ENCODE peak calls at places on chromosomes 5 and 9, in nine cellular contexts. Q is IMR-90, I is H9, U is upper lobe of right lung, C is cardiac muscle cell, K is OCI-LY7, V is GM12878, A is psoas muscle, T is A673. Y is an unnamed sample.

GRCh38 chr5:35651002-35651756 is 33.5 kb downstream of the SPEF2 start:
- DNase-seq in Q (peak; percentile 57), I (peak; percentile 64), U (no peak), C (peak; percentile 39), K (peak; percentile 83), V (no peak), A (no peak), T (peak; percentile 64), Y (peak; percentile 38)

GRCh38 chr9:136591191-136591752 is 45.4 kb upstream of the NOTCH1 start:
- DNase-seq in Q (no peak), I (no peak), U (no peak), C (no peak), K (no peak), V (no peak), A (no peak), T (no peak), Y (no peak)

GRCh38 chr9:109767404-109767803 is 12.6 kb upstream of the PALM2AKAP2 start:
- DNase-seq in Q (no peak), I (peak; percentile 80), U (no peak), C (no peak), K (no peak), V (no peak), A (no peak), T (no peak), Y (no peak)

GRCh38 chr5:117337064-117337749 is 762.6 kb upstream of the SEMA6A start:
- DNase-seq in Q (no peak), I (no peak), U (no peak), C (no peak), K (no peak), V (no peak), A (no peak), T (no peak), Y (no peak)

GRCh38 chr5:72172832-72173231 is 65.6 kb downstream of the MAP1B start:
- DNase-seq in Q (no peak), I (no peak), U (no peak), C (no peak), K (no peak), V (no peak), A (no peak), T (no peak), Y (no peak)

GRCh38 chr9:120909904-120910303 is 16.7 kb downstream of the TRAF1 start:
- DNase-seq in Q (no peak), I (no peak), U (no peak), C (no peak), K (no peak), V (no peak), A (no peak), T (peak; percentile 43), Y (peak; percentile 45)

GRCh38 chr9:89874351-89875321 is 269.8 kb downstream of the GADD45G start:
- DNase-seq in Q (no peak), I (peak; percentile 21), U (peak; percentile 63), C (no peak), K (no peak), V (no peak), A (peak; percentile 70), T (no peak), Y (no peak)

GRCh38 chr5:118891252-118891651 is 97.1 kb downstream of the DTWD2 start:
- DNase-seq in Q (no peak), I (no peak), U (no peak), C (no peak), K (no peak), V (peak; percentile 4), A (no peak), T (peak; percentile 69), Y (no peak)

GRCh38 chr5:138757061-138757776 is 4.0 kb downstream of the CTNNA1 start:
- DNase-seq in Q (no peak), I (no peak), U (no peak), C (no peak), K (no peak), V (no peak), A (no peak), T (no peak), Y (no peak)

GRCh38 chr9:109349431-109349846 is 28.6 kb upstream of the EPB41L4B start:
- DNase-seq in Q (peak; percentile 89), I (no peak), U (no peak), C (no peak), K (no peak), V (no peak), A (no peak), T (no peak), Y (peak; percentile 57)

GRCh38 chr5:15566306-15566705 is 66.3 kb downstream of the FBXL7 start:
- DNase-seq in Q (no peak), I (no peak), U (no peak), C (no peak), K (no peak), V (no peak), A (no peak), T (no peak), Y (no peak)

GRCh38 chr9:125544988-125545651 is 161.9 kb downstream of the MAPKAP1 start:
- DNase-seq in Q (peak; percentile 89), I (no peak), U (no peak), C (no peak), K (no peak), V (no peak), A (no peak), T (no peak), Y (no peak)

GRCh38 chr9:136339173-136339957 is 12.0 kb downstream of the GPSM1 start:
- DNase-seq in Q (peak; percentile 53), I (peak; percentile 78), U (peak; percentile 90), C (peak; percentile 84), K (peak; percentile 73), V (no peak), A (peak; percentile 80), T (no peak), Y (peak; percentile 84)

GRCh38 chr5:143036146-143036927 is 266.2 kb downstream of the ARHGAP26 start:
- DNase-seq in Q (no peak), I (no peak), U (no peak), C (no peak), K (no peak), V (no peak), A (no peak), T (no peak), Y (no peak)

GRCh38 chr5:172588380-172588779 is 52.7 kb upstream of the NEURL1B start:
- DNase-seq in Q (no peak), I (no peak), U (peak; percentile 49), C (no peak), K (no peak), V (no peak), A (no peak), T (no peak), Y (no peak)

DNA sequence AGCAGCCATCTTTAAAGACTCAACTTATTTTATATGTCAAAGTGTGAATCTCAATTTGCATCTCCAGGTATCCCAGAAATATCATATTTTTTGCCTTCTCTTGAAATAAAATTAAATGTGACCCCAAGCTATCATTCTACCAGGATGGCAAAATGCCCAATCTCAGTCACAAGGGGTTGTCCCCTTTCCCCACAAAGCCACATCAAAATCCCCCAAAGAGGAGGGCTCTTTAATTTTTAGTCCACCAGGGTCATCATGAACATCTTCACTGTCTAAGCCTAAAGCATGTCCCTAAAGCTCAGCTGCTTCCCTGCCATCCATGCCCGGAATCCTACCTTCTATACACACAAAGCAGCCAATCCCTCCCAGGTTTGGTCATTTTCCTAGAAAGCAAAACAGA is 670.5 kb upstream of the KLF4 start:
- DNase-seq in Q (no peak), I (no peak), U (no peak), C (no peak), K (no peak), V (no peak), A (no peak), T (no peak), Y (no peak)
- H3K27ac ChIP-seq in Q (no peak overlapping the region), I (no peak overlapping the region), U (no peak overlapping the region), C (no peak overlapping the region), K (no peak overlapping the region), V (no peak overlapping the region), A (no peak overlapping the region), T (no peak overlapping the region), Y (no peak overlapping the region)

GRCh38 chr9:134344068-134344820 is 18.0 kb downstream of the RXRA start:
- DNase-seq in Q (peak; percentile 9), I (no peak), U (no peak), C (no peak), K (no peak), V (no peak), A (no peak), T (peak; percentile 45), Y (no peak)
- TF ChIP-seq CTCF in Q (no peak), I (peak; percentile 48), U (no peak), C (peak; percentile 8), K (peak; percentile 16), V (no peak), A (no peak), T (peak; percentile 28), Y (no peak)

GRCh38 chr9:86943871-86944240 is 3.5 kb downstream of the GAS1 start:
- DNase-seq in Q (no peak), I (no peak), U (no peak), C (no peak), K (no peak), V (no peak), A (peak; percentile 59), T (no peak), Y (no peak)
- H3K27ac ChIP-seq in Q (no peak overlapping the region), I (no peak overlapping the region), U (no peak overlapping the region), C (no peak overlapping the region), K (no peak overlapping the region), V (no peak overlapping the region), A (no peak overlapping the region), T (no peak overlapping the region), Y (no peak overlapping the region)

GRCh38 chr5:168672888-168673287 is 93.7 kb upstream of the PANK3 start:
- DNase-seq in Q (no peak), I (no peak), U (no peak), C (no peak), K (no peak), V (no peak), A (no peak), T (no peak), Y (no peak)

GRCh38 chr5:168669156-168669555 is 90.0 kb upstream of the PANK3 start:
- DNase-seq in Q (no peak), I (no peak), U (no peak), C (no peak), K (no peak), V (no peak), A (no peak), T (no peak), Y (no peak)

GRCh38 chr5:168672016-168672415 is 92.8 kb upstream of the PANK3 start:
- DNase-seq in Q (no peak), I (no peak), U (no peak), C (no peak), K (no peak), V (no peak), A (no peak), T (no peak), Y (no peak)

GRCh38 chr5:168669668-168670378 is 90.7 kb upstream of the PANK3 start:
- DNase-seq in Q (no peak), I (no peak), U (no peak), C (no peak), K (no peak), V (no peak), A (no peak), T (no peak), Y (no peak)

DNA sequence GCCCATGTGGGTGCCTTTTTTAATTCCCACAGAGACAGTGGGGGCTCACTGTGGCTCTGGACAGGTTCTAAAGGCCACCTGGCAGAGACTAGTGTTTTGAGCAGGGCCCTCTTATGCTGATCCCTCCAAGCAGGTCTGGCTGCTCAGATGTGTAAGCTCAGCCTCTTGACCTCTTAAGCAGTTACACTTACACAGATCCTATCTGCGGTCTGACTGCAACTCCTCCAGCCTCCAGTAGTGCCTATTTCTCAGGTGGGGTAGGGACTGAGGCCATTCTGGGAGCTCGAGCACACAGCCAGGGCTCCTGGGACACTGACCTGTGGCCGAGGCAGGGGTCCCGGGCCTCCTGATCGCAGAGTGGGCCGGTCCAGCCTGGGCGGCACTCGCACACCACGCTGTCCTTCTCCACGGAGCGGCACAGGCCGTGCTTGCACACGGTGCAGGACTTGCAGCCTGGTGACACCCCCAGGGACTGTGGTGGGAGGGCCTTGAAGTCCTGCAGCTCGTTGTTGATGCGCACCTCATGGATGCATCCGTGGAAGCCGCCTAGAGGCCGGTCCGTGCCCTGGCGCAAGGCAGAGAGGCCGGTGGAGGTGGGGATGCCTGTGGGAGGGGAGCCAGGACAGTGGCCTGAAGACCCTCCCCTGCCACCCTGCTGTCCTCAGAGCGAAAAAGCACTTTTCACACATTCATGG is 91.9 kb upstream of the PANK3 start:
- DNase-seq in Q (no peak), I (peak; percentile 85), U (no peak), C (peak; percentile 83), K (no peak), V (no peak), A (no peak), T (no peak), Y (no peak)
- TF ChIP-seq CTCF in Q (no peak), I (peak; percentile 64), U (no peak), C (no peak), K (no peak), V (no peak), A (no peak), T (no peak), Y (no peak)